ENCODE peak calls at places on chromosomes 2 and 18, in eight cellular contexts. One of them, this sample, is unnamed.

GRCh38 chr2:69667805-69668382 is 24.4 kb upstream of the AAK1 start:
- DNase-seq in CD4-positive, alpha-beta memory T cell: no peak
- DNase-seq in D341Med: no peak
- DNase-seq in activated T-cell treated with anti-CD3 and anti-CD28 coated beads for 1 hour: no peak
- DNase-seq in NCI-H1092 treated with DMSO at 0.1 percent for 48 hours: no peak
- DNase-seq in stimulated activated CD8-positive, alpha-beta memory T cell treated with anti-CD3 and anti-CD28 coated beads, Interleukin-15, amount 100 ng/mL, for 24 hours: no peak
- DNase-seq in GDM1: no peak
- DNase-seq in SK-MEL-5: no peak
- DNase-seq in this sample: no peak

GRCh38 chr2:30732376-30732775 is 74.9 kb downstream of the CAPN13 start:
- DNase-seq in CD4-positive, alpha-beta memory T cell: no peak
- DNase-seq in D341Med: no peak
- DNase-seq in activated T-cell treated with anti-CD3 and anti-CD28 coated beads for 1 hour: no peak
- DNase-seq in NCI-H1092 treated with DMSO at 0.1 percent for 48 hours: no peak
- DNase-seq in stimulated activated CD8-positive, alpha-beta memory T cell treated with anti-CD3 and anti-CD28 coated beads, Interleukin-15, amount 100 ng/mL, for 24 hours: no peak
- DNase-seq in GDM1: no peak
- DNase-seq in SK-MEL-5: no peak
- DNase-seq in this sample: no peak

GRCh38 chr2:120906914-120907313 is 171.2 kb downstream of the GLI2 start:
- DNase-seq in CD4-positive, alpha-beta memory T cell: no peak
- DNase-seq in D341Med: no peak
- DNase-seq in activated T-cell treated with anti-CD3 and anti-CD28 coated beads for 1 hour: no peak
- DNase-seq in NCI-H1092 treated with DMSO at 0.1 percent for 48 hours: no peak
- DNase-seq in stimulated activated CD8-positive, alpha-beta memory T cell treated with anti-CD3 and anti-CD28 coated beads, Interleukin-15, amount 100 ng/mL, for 24 hours: no peak
- DNase-seq in GDM1: no peak
- DNase-seq in SK-MEL-5: no peak
- DNase-seq in this sample: no peak

GRCh38 chr2:85748948-85749875 is 4.6 kb upstream of the ATOH8 start:
- DNase-seq in CD4-positive, alpha-beta memory T cell: no peak
- DNase-seq in D341Med: no peak
- DNase-seq in activated T-cell treated with anti-CD3 and anti-CD28 coated beads for 1 hour: no peak
- DNase-seq in NCI-H1092 treated with DMSO at 0.1 percent for 48 hours: no peak
- DNase-seq in stimulated activated CD8-positive, alpha-beta memory T cell treated with anti-CD3 and anti-CD28 coated beads, Interleukin-15, amount 100 ng/mL, for 24 hours: no peak
- DNase-seq in GDM1: no peak
- DNase-seq in SK-MEL-5: no peak
- DNase-seq in this sample: no peak

GRCh38 chr18:41378628-41379027 is 576.4 kb upstream of the PIK3C3 start:
- DNase-seq in CD4-positive, alpha-beta memory T cell: no peak
- DNase-seq in D341Med: peak
- DNase-seq in activated T-cell treated with anti-CD3 and anti-CD28 coated beads for 1 hour: no peak
- DNase-seq in NCI-H1092 treated with DMSO at 0.1 percent for 48 hours: peak
- DNase-seq in stimulated activated CD8-positive, alpha-beta memory T cell treated with anti-CD3 and anti-CD28 coated beads, Interleukin-15, amount 100 ng/mL, for 24 hours: no peak
- DNase-seq in GDM1: no peak
- DNase-seq in SK-MEL-5: peak
- DNase-seq in this sample: peak

GRCh38 chr2:177909962-177910361 is 162.6 kb downstream of the PDE11A start:
- DNase-seq in CD4-positive, alpha-beta memory T cell: no peak
- DNase-seq in D341Med: no peak
- DNase-seq in activated T-cell treated with anti-CD3 and anti-CD28 coated beads for 1 hour: no peak
- DNase-seq in NCI-H1092 treated with DMSO at 0.1 percent for 48 hours: no peak
- DNase-seq in stimulated activated CD8-positive, alpha-beta memory T cell treated with anti-CD3 and anti-CD28 coated beads, Interleukin-15, amount 100 ng/mL, for 24 hours: no peak
- DNase-seq in GDM1: no peak
- DNase-seq in SK-MEL-5: peak
- DNase-seq in this sample: no peak

GRCh38 chr18:33804258-33804657 is 226.2 kb downstream of the ASXL3 start:
- DNase-seq in CD4-positive, alpha-beta memory T cell: no peak
- DNase-seq in D341Med: no peak
- DNase-seq in activated T-cell treated with anti-CD3 and anti-CD28 coated beads for 1 hour: no peak
- DNase-seq in NCI-H1092 treated with DMSO at 0.1 percent for 48 hours: no peak
- DNase-seq in stimulated activated CD8-positive, alpha-beta memory T cell treated with anti-CD3 and anti-CD28 coated beads, Interleukin-15, amount 100 ng/mL, for 24 hours: no peak
- DNase-seq in GDM1: no peak
- DNase-seq in SK-MEL-5: no peak
- DNase-seq in this sample: no peak

GRCh38 chr2:137190411-137191190 is 425.3 kb downstream of the THSD7B start:
- DNase-seq in CD4-positive, alpha-beta memory T cell: peak
- DNase-seq in D341Med: no peak
- DNase-seq in activated T-cell treated with anti-CD3 and anti-CD28 coated beads for 1 hour: no peak
- DNase-seq in NCI-H1092 treated with DMSO at 0.1 percent for 48 hours: no peak
- DNase-seq in stimulated activated CD8-positive, alpha-beta memory T cell treated with anti-CD3 and anti-CD28 coated beads, Interleukin-15, amount 100 ng/mL, for 24 hours: no peak
- DNase-seq in GDM1: no peak
- DNase-seq in SK-MEL-5: no peak
- DNase-seq in this sample: no peak

GRCh38 chr2:121076885-121077549 is 208.0 kb downstream of the TFCP2L1 start:
- DNase-seq in CD4-positive, alpha-beta memory T cell: no peak
- DNase-seq in D341Med: peak
- DNase-seq in activated T-cell treated with anti-CD3 and anti-CD28 coated beads for 1 hour: peak
- DNase-seq in NCI-H1092 treated with DMSO at 0.1 percent for 48 hours: no peak
- DNase-seq in stimulated activated CD8-positive, alpha-beta memory T cell treated with anti-CD3 and anti-CD28 coated beads, Interleukin-15, amount 100 ng/mL, for 24 hours: peak
- DNase-seq in GDM1: peak
- DNase-seq in SK-MEL-5: peak
- DNase-seq in this sample: no peak

GRCh38 chr2:48562281-48562680 is 32.3 kb downstream of the STON1 start:
- DNase-seq in CD4-positive, alpha-beta memory T cell: no peak
- DNase-seq in D341Med: no peak
- DNase-seq in activated T-cell treated with anti-CD3 and anti-CD28 coated beads for 1 hour: no peak
- DNase-seq in NCI-H1092 treated with DMSO at 0.1 percent for 48 hours: no peak
- DNase-seq in stimulated activated CD8-positive, alpha-beta memory T cell treated with anti-CD3 and anti-CD28 coated beads, Interleukin-15, amount 100 ng/mL, for 24 hours: no peak
- DNase-seq in GDM1: no peak
- DNase-seq in SK-MEL-5: no peak
- DNase-seq in this sample: no peak

GRCh38 chr2:175004730-175004979 is 526 bp downstream of the CHN1 start:
- DNase-seq in CD4-positive, alpha-beta memory T cell: no peak
- DNase-seq in D341Med: no peak
- DNase-seq in activated T-cell treated with anti-CD3 and anti-CD28 coated beads for 1 hour: no peak
- DNase-seq in NCI-H1092 treated with DMSO at 0.1 percent for 48 hours: no peak
- DNase-seq in stimulated activated CD8-positive, alpha-beta memory T cell treated with anti-CD3 and anti-CD28 coated beads, Interleukin-15, amount 100 ng/mL, for 24 hours: no peak
- DNase-seq in GDM1: no peak
- DNase-seq in SK-MEL-5: no peak
- DNase-seq in this sample: no peak

GRCh38 chr2:74181739-74182138 is 3.1 kb upstream of the MOB1A start:
- DNase-seq in CD4-positive, alpha-beta memory T cell: no peak
- DNase-seq in D341Med: peak
- DNase-seq in activated T-cell treated with anti-CD3 and anti-CD28 coated beads for 1 hour: no peak
- DNase-seq in NCI-H1092 treated with DMSO at 0.1 percent for 48 hours: no peak
- DNase-seq in stimulated activated CD8-positive, alpha-beta memory T cell treated with anti-CD3 and anti-CD28 coated beads, Interleukin-15, amount 100 ng/mL, for 24 hours: no peak
- DNase-seq in GDM1: peak
- DNase-seq in SK-MEL-5: no peak
- DNase-seq in this sample: peak

GRCh38 chr18:21656402-21656801 is 44.3 kb downstream of the SNRPD1 start:
- DNase-seq in CD4-positive, alpha-beta memory T cell: no peak
- DNase-seq in D341Med: no peak
- DNase-seq in activated T-cell treated with anti-CD3 and anti-CD28 coated beads for 1 hour: no peak
- DNase-seq in NCI-H1092 treated with DMSO at 0.1 percent for 48 hours: no peak
- DNase-seq in stimulated activated CD8-positive, alpha-beta memory T cell treated with anti-CD3 and anti-CD28 coated beads, Interleukin-15, amount 100 ng/mL, for 24 hours: no peak
- DNase-seq in GDM1: no peak
- DNase-seq in SK-MEL-5: no peak
- DNase-seq in this sample: no peak

GRCh38 chr2:55616509-55617159 is 788 bp downstream of the PPP4R3B start:
- DNase-seq in CD4-positive, alpha-beta memory T cell: peak
- DNase-seq in D341Med: peak
- DNase-seq in activated T-cell treated with anti-CD3 and anti-CD28 coated beads for 1 hour: no peak
- DNase-seq in NCI-H1092 treated with DMSO at 0.1 percent for 48 hours: peak
- DNase-seq in stimulated activated CD8-positive, alpha-beta memory T cell treated with anti-CD3 and anti-CD28 coated beads, Interleukin-15, amount 100 ng/mL, for 24 hours: no peak
- DNase-seq in GDM1: peak
- DNase-seq in SK-MEL-5: peak
- DNase-seq in this sample: peak

GRCh38 chr2:236561874-236562273 is 7.8 kb upstream of the ACKR3 start:
- DNase-seq in CD4-positive, alpha-beta memory T cell: no peak
- DNase-seq in D341Med: no peak
- DNase-seq in activated T-cell treated with anti-CD3 and anti-CD28 coated beads for 1 hour: no peak
- DNase-seq in NCI-H1092 treated with DMSO at 0.1 percent for 48 hours: no peak
- DNase-seq in stimulated activated CD8-positive, alpha-beta memory T cell treated with anti-CD3 and anti-CD28 coated beads, Interleukin-15, amount 100 ng/mL, for 24 hours: no peak
- DNase-seq in GDM1: no peak
- DNase-seq in SK-MEL-5: no peak
- DNase-seq in this sample: no peak

GRCh38 chr2:78418041-78418440 is 607.5 kb upstream of the REG3G start:
- DNase-seq in CD4-positive, alpha-beta memory T cell: no peak
- DNase-seq in D341Med: no peak
- DNase-seq in activated T-cell treated with anti-CD3 and anti-CD28 coated beads for 1 hour: no peak
- DNase-seq in NCI-H1092 treated with DMSO at 0.1 percent for 48 hours: no peak
- DNase-seq in stimulated activated CD8-positive, alpha-beta memory T cell treated with anti-CD3 and anti-CD28 coated beads, Interleukin-15, amount 100 ng/mL, for 24 hours: no peak
- DNase-seq in GDM1: no peak
- DNase-seq in SK-MEL-5: peak
- DNase-seq in this sample: no peak

GRCh38 chr2:46841621-46842020 is 74.0 kb downstream of the MCFD2 start:
- DNase-seq in CD4-positive, alpha-beta memory T cell: no peak
- DNase-seq in D341Med: no peak
- DNase-seq in activated T-cell treated with anti-CD3 and anti-CD28 coated beads for 1 hour: no peak
- DNase-seq in NCI-H1092 treated with DMSO at 0.1 percent for 48 hours: no peak
- DNase-seq in stimulated activated CD8-positive, alpha-beta memory T cell treated with anti-CD3 and anti-CD28 coated beads, Interleukin-15, amount 100 ng/mL, for 24 hours: no peak
- DNase-seq in GDM1: peak
- DNase-seq in SK-MEL-5: no peak
- DNase-seq in this sample: no peak

GRCh38 chr2:219455635-219456034 is 21.0 kb downstream of the SPEG start:
- DNase-seq in CD4-positive, alpha-beta memory T cell: no peak
- DNase-seq in D341Med: no peak
- DNase-seq in activated T-cell treated with anti-CD3 and anti-CD28 coated beads for 1 hour: no peak
- DNase-seq in NCI-H1092 treated with DMSO at 0.1 percent for 48 hours: no peak
- DNase-seq in stimulated activated CD8-positive, alpha-beta memory T cell treated with anti-CD3 and anti-CD28 coated beads, Interleukin-15, amount 100 ng/mL, for 24 hours: no peak
- DNase-seq in GDM1: no peak
- DNase-seq in SK-MEL-5: no peak
- DNase-seq in this sample: no peak

GRCh38 chr2:25617948-25618646 is 55.3 kb downstream of the DTNB start:
- DNase-seq in CD4-positive, alpha-beta memory T cell: no peak
- DNase-seq in D341Med: no peak
- DNase-seq in activated T-cell treated with anti-CD3 and anti-CD28 coated beads for 1 hour: no peak
- DNase-seq in NCI-H1092 treated with DMSO at 0.1 percent for 48 hours: no peak
- DNase-seq in stimulated activated CD8-positive, alpha-beta memory T cell treated with anti-CD3 and anti-CD28 coated beads, Interleukin-15, amount 100 ng/mL, for 24 hours: no peak
- DNase-seq in GDM1: no peak
- DNase-seq in SK-MEL-5: no peak
- DNase-seq in this sample: no peak

GRCh38 chr2:102070058-102070642 is 72.4 kb upstream of the IL1R1 start:
- DNase-seq in CD4-positive, alpha-beta memory T cell: no peak
- DNase-seq in D341Med: no peak
- DNase-seq in activated T-cell treated with anti-CD3 and anti-CD28 coated beads for 1 hour: no peak
- DNase-seq in NCI-H1092 treated with DMSO at 0.1 percent for 48 hours: no peak
- DNase-seq in stimulated activated CD8-positive, alpha-beta memory T cell treated with anti-CD3 and anti-CD28 coated beads, Interleukin-15, amount 100 ng/mL, for 24 hours: no peak
- DNase-seq in GDM1: no peak
- DNase-seq in SK-MEL-5: no peak
- DNase-seq in this sample: peak

GRCh38 chr2:54598347-54599325 is 124.8 kb upstream of the EML6 start:
- DNase-seq in CD4-positive, alpha-beta memory T cell: no peak
- DNase-seq in D341Med: no peak
- DNase-seq in activated T-cell treated with anti-CD3 and anti-CD28 coated beads for 1 hour: no peak
- DNase-seq in NCI-H1092 treated with DMSO at 0.1 percent for 48 hours: no peak
- DNase-seq in stimulated activated CD8-positive, alpha-beta memory T cell treated with anti-CD3 and anti-CD28 coated beads, Interleukin-15, amount 100 ng/mL, for 24 hours: no peak
- DNase-seq in GDM1: no peak
- DNase-seq in SK-MEL-5: no peak
- DNase-seq in this sample: no peak

GRCh38 chr2:137249463-137249862 is 484.1 kb downstream of the THSD7B start:
- DNase-seq in CD4-positive, alpha-beta memory T cell: no peak
- DNase-seq in D341Med: no peak
- DNase-seq in activated T-cell treated with anti-CD3 and anti-CD28 coated beads for 1 hour: no peak
- DNase-seq in NCI-H1092 treated with DMSO at 0.1 percent for 48 hours: no peak
- DNase-seq in stimulated activated CD8-positive, alpha-beta memory T cell treated with anti-CD3 and anti-CD28 coated beads, Interleukin-15, amount 100 ng/mL, for 24 hours: no peak
- DNase-seq in GDM1: no peak
- DNase-seq in SK-MEL-5: no peak
- DNase-seq in this sample: no peak

GRCh38 chr2:3284657-3285630 is 92.7 kb downstream of the EIPR1 start:
- DNase-seq in CD4-positive, alpha-beta memory T cell: no peak
- DNase-seq in D341Med: no peak
- DNase-seq in activated T-cell treated with anti-CD3 and anti-CD28 coated beads for 1 hour: no peak
- DNase-seq in NCI-H1092 treated with DMSO at 0.1 percent for 48 hours: no peak
- DNase-seq in stimulated activated CD8-positive, alpha-beta memory T cell treated with anti-CD3 and anti-CD28 coated beads, Interleukin-15, amount 100 ng/mL, for 24 hours: no peak
- DNase-seq in GDM1: no peak
- DNase-seq in SK-MEL-5: no peak
- DNase-seq in this sample: no peak

GRCh38 chr2:177772529-177772928 is 300.0 kb downstream of the PDE11A start:
- DNase-seq in CD4-positive, alpha-beta memory T cell: peak
- DNase-seq in D341Med: no peak
- DNase-seq in activated T-cell treated with anti-CD3 and anti-CD28 coated beads for 1 hour: no peak
- DNase-seq in NCI-H1092 treated with DMSO at 0.1 percent for 48 hours: no peak
- DNase-seq in stimulated activated CD8-positive, alpha-beta memory T cell treated with anti-CD3 and anti-CD28 coated beads, Interleukin-15, amount 100 ng/mL, for 24 hours: no peak
- DNase-seq in GDM1: no peak
- DNase-seq in SK-MEL-5: peak
- DNase-seq in this sample: peak

GRCh38 chr18:23291456-23292205 is 156.3 kb downstream of the CABLES1 start:
- DNase-seq in CD4-positive, alpha-beta memory T cell: no peak
- DNase-seq in D341Med: no peak
- DNase-seq in activated T-cell treated with anti-CD3 and anti-CD28 coated beads for 1 hour: no peak
- DNase-seq in NCI-H1092 treated with DMSO at 0.1 percent for 48 hours: no peak
- DNase-seq in stimulated activated CD8-positive, alpha-beta memory T cell treated with anti-CD3 and anti-CD28 coated beads, Interleukin-15, amount 100 ng/mL, for 24 hours: no peak
- DNase-seq in GDM1: no peak
- DNase-seq in SK-MEL-5: no peak
- DNase-seq in this sample: no peak